ENCODE peak calls at places on chromosomes 16 and 17, in six cellular contexts. One of them, this sample, is unnamed.

GRCh38 chr17:48236681-48237134 is 129.1 kb downstream of the SNX11 start:
- DNase-seq in AG08395: peak
- DNase-seq in stimulated activated naive CD8-positive, alpha-beta T cell treated with anti-CD3 and anti-CD28 coated beads, Interleukin-15, Interleukin-2, amounts not matched to agents 100 U/mL and 50 U/mL, for 24 hours: no peak
- DNase-seq in stimulated activated naive B cell treated with anti-CD40 and anti-IgM and Interleukin-4, amounts not matched to agents 10 μg/mL and 1 μg/mL and 100 μg/mL, for 72 hours: no peak
- DNase-seq in HTR-8/SVneo: peak
- DNase-seq in NCI-H1092: no peak
- DNase-seq in this sample: no peak

GRCh38 chr16:10385725-10386516 is at the start of gene ATF7IP2:
- DNase-seq in stimulated activated naive B cell treated with anti-CD40 and anti-IgM and Interleukin-4, amounts not matched to agents 10 μg/mL and 1 μg/mL and 100 μg/mL, for 72 hours: peak
- DNase-seq in AG08395: peak
- DNase-seq in NCI-H1092: no peak
- DNase-seq in stimulated activated naive CD8-positive, alpha-beta T cell treated with anti-CD3 and anti-CD28 coated beads, Interleukin-15, Interleukin-2, amounts not matched to agents 100 U/mL and 50 U/mL, for 24 hours: peak
- DNase-seq in HTR-8/SVneo: peak
- DNase-seq in this sample: peak

GRCh38 chr17:4565209-4566141 is 5.1 kb upstream of the GGT6 start:
- DNase-seq in NCI-H1092: peak
- DNase-seq in HTR-8/SVneo: peak
- DNase-seq in stimulated activated naive CD8-positive, alpha-beta T cell treated with anti-CD3 and anti-CD28 coated beads, Interleukin-15, Interleukin-2, amounts not matched to agents 100 U/mL and 50 U/mL, for 24 hours: peak
- DNase-seq in AG08395: peak
- DNase-seq in stimulated activated naive B cell treated with anti-CD40 and anti-IgM and Interleukin-4, amounts not matched to agents 10 μg/mL and 1 μg/mL and 100 μg/mL, for 72 hours: no peak
- DNase-seq in this sample: peak

GRCh38 chr17:39810939-39811728 is 53.0 kb downstream of the IKZF3 start:
- DNase-seq in NCI-H1092: no peak
- DNase-seq in HTR-8/SVneo: no peak
- DNase-seq in stimulated activated naive B cell treated with anti-CD40 and anti-IgM and Interleukin-4, amounts not matched to agents 10 μg/mL and 1 μg/mL and 100 μg/mL, for 72 hours: no peak
- DNase-seq in stimulated activated naive CD8-positive, alpha-beta T cell treated with anti-CD3 and anti-CD28 coated beads, Interleukin-15, Interleukin-2, amounts not matched to agents 100 U/mL and 50 U/mL, for 24 hours: no peak
- DNase-seq in AG08395: no peak
- DNase-seq in this sample: no peak

GRCh38 chr17:61251939-61252865 is 147.4 kb upstream of the TBX2 start:
- DNase-seq in AG08395: peak
- DNase-seq in stimulated activated naive B cell treated with anti-CD40 and anti-IgM and Interleukin-4, amounts not matched to agents 10 μg/mL and 1 μg/mL and 100 μg/mL, for 72 hours: peak
- DNase-seq in NCI-H1092: no peak
- DNase-seq in HTR-8/SVneo: no peak
- DNase-seq in stimulated activated naive CD8-positive, alpha-beta T cell treated with anti-CD3 and anti-CD28 coated beads, Interleukin-15, Interleukin-2, amounts not matched to agents 100 U/mL and 50 U/mL, for 24 hours: peak
- DNase-seq in this sample: peak

GRCh38 chr16:61831351-61831933 is 204.8 kb downstream of the CDH8 start:
- DNase-seq in NCI-H1092: no peak
- DNase-seq in stimulated activated naive B cell treated with anti-CD40 and anti-IgM and Interleukin-4, amounts not matched to agents 10 μg/mL and 1 μg/mL and 100 μg/mL, for 72 hours: no peak
- DNase-seq in HTR-8/SVneo: no peak
- DNase-seq in AG08395: no peak
- DNase-seq in stimulated activated naive CD8-positive, alpha-beta T cell treated with anti-CD3 and anti-CD28 coated beads, Interleukin-15, Interleukin-2, amounts not matched to agents 100 U/mL and 50 U/mL, for 24 hours: no peak
- DNase-seq in this sample: no peak

GRCh38 chr17:58802188-58802587 is 46.5 kb downstream of the PPM1E start:
- DNase-seq in stimulated activated naive CD8-positive, alpha-beta T cell treated with anti-CD3 and anti-CD28 coated beads, Interleukin-15, Interleukin-2, amounts not matched to agents 100 U/mL and 50 U/mL, for 24 hours: no peak
- DNase-seq in stimulated activated naive B cell treated with anti-CD40 and anti-IgM and Interleukin-4, amounts not matched to agents 10 μg/mL and 1 μg/mL and 100 μg/mL, for 72 hours: no peak
- DNase-seq in HTR-8/SVneo: no peak
- DNase-seq in NCI-H1092: no peak
- DNase-seq in AG08395: no peak
- DNase-seq in this sample: no peak

GRCh38 chr16:56617212-56618085 is 8.1 kb upstream of the MT1E start:
- DNase-seq in stimulated activated naive B cell treated with anti-CD40 and anti-IgM and Interleukin-4, amounts not matched to agents 10 μg/mL and 1 μg/mL and 100 μg/mL, for 72 hours: no peak
- DNase-seq in HTR-8/SVneo: no peak
- DNase-seq in AG08395: peak
- DNase-seq in NCI-H1092: no peak
- DNase-seq in stimulated activated naive CD8-positive, alpha-beta T cell treated with anti-CD3 and anti-CD28 coated beads, Interleukin-15, Interleukin-2, amounts not matched to agents 100 U/mL and 50 U/mL, for 24 hours: peak
- DNase-seq in this sample: peak

GRCh38 chr16:81035975-81036750 is 521 bp downstream of the ATMIN start:
- DNase-seq in HTR-8/SVneo: peak
- DNase-seq in NCI-H1092: peak
- DNase-seq in AG08395: peak
- DNase-seq in stimulated activated naive B cell treated with anti-CD40 and anti-IgM and Interleukin-4, amounts not matched to agents 10 μg/mL and 1 μg/mL and 100 μg/mL, for 72 hours: peak
- DNase-seq in stimulated activated naive CD8-positive, alpha-beta T cell treated with anti-CD3 and anti-CD28 coated beads, Interleukin-15, Interleukin-2, amounts not matched to agents 100 U/mL and 50 U/mL, for 24 hours: peak
- DNase-seq in this sample: peak

GRCh38 chr17:56653877-56654276 is 60.4 kb downstream of the NOG start:
- DNase-seq in HTR-8/SVneo: peak
- DNase-seq in AG08395: peak
- DNase-seq in stimulated activated naive B cell treated with anti-CD40 and anti-IgM and Interleukin-4, amounts not matched to agents 10 μg/mL and 1 μg/mL and 100 μg/mL, for 72 hours: peak
- DNase-seq in stimulated activated naive CD8-positive, alpha-beta T cell treated with anti-CD3 and anti-CD28 coated beads, Interleukin-15, Interleukin-2, amounts not matched to agents 100 U/mL and 50 U/mL, for 24 hours: peak
- DNase-seq in NCI-H1092: no peak
- DNase-seq in this sample: no peak

GRCh38 chr17:81961087-81961514 is at the start of gene NOTUM:
- DNase-seq in stimulated activated naive CD8-positive, alpha-beta T cell treated with anti-CD3 and anti-CD28 coated beads, Interleukin-15, Interleukin-2, amounts not matched to agents 100 U/mL and 50 U/mL, for 24 hours: no peak
- DNase-seq in AG08395: peak
- DNase-seq in HTR-8/SVneo: no peak
- DNase-seq in stimulated activated naive B cell treated with anti-CD40 and anti-IgM and Interleukin-4, amounts not matched to agents 10 μg/mL and 1 μg/mL and 100 μg/mL, for 72 hours: no peak
- DNase-seq in NCI-H1092: no peak
- DNase-seq in this sample: no peak

GRCh38 chr16:21083729-21084268 is 66.8 kb downstream of the DNAH3 start:
- DNase-seq in AG08395: peak
- DNase-seq in NCI-H1092: peak
- DNase-seq in stimulated activated naive CD8-positive, alpha-beta T cell treated with anti-CD3 and anti-CD28 coated beads, Interleukin-15, Interleukin-2, amounts not matched to agents 100 U/mL and 50 U/mL, for 24 hours: peak
- DNase-seq in HTR-8/SVneo: peak
- DNase-seq in stimulated activated naive B cell treated with anti-CD40 and anti-IgM and Interleukin-4, amounts not matched to agents 10 μg/mL and 1 μg/mL and 100 μg/mL, for 72 hours: peak
- DNase-seq in this sample: peak

GRCh38 chr17:45815752-45816151 is 28.9 kb upstream of the SPPL2C start:
- DNase-seq in stimulated activated naive CD8-positive, alpha-beta T cell treated with anti-CD3 and anti-CD28 coated beads, Interleukin-15, Interleukin-2, amounts not matched to agents 100 U/mL and 50 U/mL, for 24 hours: no peak
- DNase-seq in HTR-8/SVneo: no peak
- DNase-seq in AG08395: no peak
- DNase-seq in NCI-H1092: no peak
- DNase-seq in stimulated activated naive B cell treated with anti-CD40 and anti-IgM and Interleukin-4, amounts not matched to agents 10 μg/mL and 1 μg/mL and 100 μg/mL, for 72 hours: no peak
- DNase-seq in this sample: no peak

GRCh38 chr17:69608808-69609494 is 194.5 kb downstream of the MAP2K6 start:
- DNase-seq in stimulated activated naive CD8-positive, alpha-beta T cell treated with anti-CD3 and anti-CD28 coated beads, Interleukin-15, Interleukin-2, amounts not matched to agents 100 U/mL and 50 U/mL, for 24 hours: no peak
- DNase-seq in stimulated activated naive B cell treated with anti-CD40 and anti-IgM and Interleukin-4, amounts not matched to agents 10 μg/mL and 1 μg/mL and 100 μg/mL, for 72 hours: no peak
- DNase-seq in AG08395: peak
- DNase-seq in NCI-H1092: no peak
- DNase-seq in HTR-8/SVneo: peak
- DNase-seq in this sample: no peak

GRCh38 chr17:5203178-5203907 is 11.7 kb upstream of the ZNF594 start:
- DNase-seq in NCI-H1092: no peak
- DNase-seq in AG08395: peak
- DNase-seq in stimulated activated naive CD8-positive, alpha-beta T cell treated with anti-CD3 and anti-CD28 coated beads, Interleukin-15, Interleukin-2, amounts not matched to agents 100 U/mL and 50 U/mL, for 24 hours: no peak
- DNase-seq in stimulated activated naive B cell treated with anti-CD40 and anti-IgM and Interleukin-4, amounts not matched to agents 10 μg/mL and 1 μg/mL and 100 μg/mL, for 72 hours: no peak
- DNase-seq in HTR-8/SVneo: no peak
- DNase-seq in this sample: no peak

GRCh38 chr17:16304832-16305231 is 48.4 kb downstream of the CENPV start:
- DNase-seq in stimulated activated naive B cell treated with anti-CD40 and anti-IgM and Interleukin-4, amounts not matched to agents 10 μg/mL and 1 μg/mL and 100 μg/mL, for 72 hours: peak
- DNase-seq in stimulated activated naive CD8-positive, alpha-beta T cell treated with anti-CD3 and anti-CD28 coated beads, Interleukin-15, Interleukin-2, amounts not matched to agents 100 U/mL and 50 U/mL, for 24 hours: no peak
- DNase-seq in NCI-H1092: no peak
- DNase-seq in AG08395: no peak
- DNase-seq in HTR-8/SVneo: no peak
- DNase-seq in this sample: no peak

GRCh38 chr17:8122923-8123694 is 797 bp downstream of the HES7 start:
- DNase-seq in AG08395: no peak
- DNase-seq in NCI-H1092: no peak
- DNase-seq in stimulated activated naive CD8-positive, alpha-beta T cell treated with anti-CD3 and anti-CD28 coated beads, Interleukin-15, Interleukin-2, amounts not matched to agents 100 U/mL and 50 U/mL, for 24 hours: peak
- DNase-seq in stimulated activated naive B cell treated with anti-CD40 and anti-IgM and Interleukin-4, amounts not matched to agents 10 μg/mL and 1 μg/mL and 100 μg/mL, for 72 hours: peak
- DNase-seq in HTR-8/SVneo: no peak
- DNase-seq in this sample: no peak

GRCh38 chr17:60640503-60640902 is 37.1 kb upstream of the BCAS3 start:
- DNase-seq in stimulated activated naive CD8-positive, alpha-beta T cell treated with anti-CD3 and anti-CD28 coated beads, Interleukin-15, Interleukin-2, amounts not matched to agents 100 U/mL and 50 U/mL, for 24 hours: no peak
- DNase-seq in AG08395: no peak
- DNase-seq in HTR-8/SVneo: no peak
- DNase-seq in stimulated activated naive B cell treated with anti-CD40 and anti-IgM and Interleukin-4, amounts not matched to agents 10 μg/mL and 1 μg/mL and 100 μg/mL, for 72 hours: no peak
- DNase-seq in NCI-H1092: no peak
- DNase-seq in this sample: no peak

GRCh38 chr16:14378684-14379467 is 251.2 kb downstream of the PARN start:
- DNase-seq in NCI-H1092: no peak
- DNase-seq in stimulated activated naive CD8-positive, alpha-beta T cell treated with anti-CD3 and anti-CD28 coated beads, Interleukin-15, Interleukin-2, amounts not matched to agents 100 U/mL and 50 U/mL, for 24 hours: no peak
- DNase-seq in AG08395: peak
- DNase-seq in stimulated activated naive B cell treated with anti-CD40 and anti-IgM and Interleukin-4, amounts not matched to agents 10 μg/mL and 1 μg/mL and 100 μg/mL, for 72 hours: no peak
- DNase-seq in HTR-8/SVneo: no peak
- DNase-seq in this sample: no peak

GRCh38 chr17:43661699-43662431 is at the start of gene MEOX1:
- DNase-seq in stimulated activated naive CD8-positive, alpha-beta T cell treated with anti-CD3 and anti-CD28 coated beads, Interleukin-15, Interleukin-2, amounts not matched to agents 100 U/mL and 50 U/mL, for 24 hours: peak
- DNase-seq in NCI-H1092: no peak
- DNase-seq in AG08395: peak
- DNase-seq in stimulated activated naive B cell treated with anti-CD40 and anti-IgM and Interleukin-4, amounts not matched to agents 10 μg/mL and 1 μg/mL and 100 μg/mL, for 72 hours: no peak
- DNase-seq in HTR-8/SVneo: peak
- DNase-seq in this sample: no peak

GRCh38 chr16:68237243-68238028 is 1.5 kb upstream of the ESRP2 start:
- DNase-seq in NCI-H1092: peak
- DNase-seq in stimulated activated naive CD8-positive, alpha-beta T cell treated with anti-CD3 and anti-CD28 coated beads, Interleukin-15, Interleukin-2, amounts not matched to agents 100 U/mL and 50 U/mL, for 24 hours: peak
- DNase-seq in HTR-8/SVneo: peak
- DNase-seq in stimulated activated naive B cell treated with anti-CD40 and anti-IgM and Interleukin-4, amounts not matched to agents 10 μg/mL and 1 μg/mL and 100 μg/mL, for 72 hours: peak
- DNase-seq in AG08395: peak
- DNase-seq in this sample: peak

GRCh38 chr17:41284546-41284945 is 9.0 kb downstream of the KRTAP9-7 start:
- DNase-seq in NCI-H1092: no peak
- DNase-seq in stimulated activated naive B cell treated with anti-CD40 and anti-IgM and Interleukin-4, amounts not matched to agents 10 μg/mL and 1 μg/mL and 100 μg/mL, for 72 hours: no peak
- DNase-seq in stimulated activated naive CD8-positive, alpha-beta T cell treated with anti-CD3 and anti-CD28 coated beads, Interleukin-15, Interleukin-2, amounts not matched to agents 100 U/mL and 50 U/mL, for 24 hours: no peak
- DNase-seq in AG08395: peak
- DNase-seq in HTR-8/SVneo: no peak
- DNase-seq in this sample: no peak

GRCh38 chr16:11372924-11373306 is 27.7 kb downstream of the RMI2 start:
- DNase-seq in stimulated activated naive B cell treated with anti-CD40 and anti-IgM and Interleukin-4, amounts not matched to agents 10 μg/mL and 1 μg/mL and 100 μg/mL, for 72 hours: no peak
- DNase-seq in NCI-H1092: no peak
- DNase-seq in AG08395: no peak
- DNase-seq in stimulated activated naive CD8-positive, alpha-beta T cell treated with anti-CD3 and anti-CD28 coated beads, Interleukin-15, Interleukin-2, amounts not matched to agents 100 U/mL and 50 U/mL, for 24 hours: no peak
- DNase-seq in HTR-8/SVneo: no peak
- DNase-seq in this sample: no peak

GRCh38 chr16:56988161-56988947 is 1.0 kb upstream of the NLRC5 start:
- DNase-seq in HTR-8/SVneo: no peak
- DNase-seq in NCI-H1092: no peak
- DNase-seq in AG08395: peak
- DNase-seq in stimulated activated naive CD8-positive, alpha-beta T cell treated with anti-CD3 and anti-CD28 coated beads, Interleukin-15, Interleukin-2, amounts not matched to agents 100 U/mL and 50 U/mL, for 24 hours: no peak
- DNase-seq in stimulated activated naive B cell treated with anti-CD40 and anti-IgM and Interleukin-4, amounts not matched to agents 10 μg/mL and 1 μg/mL and 100 μg/mL, for 72 hours: no peak
- DNase-seq in this sample: peak

GRCh38 chr16:6682142-6682811 is 650.4 kb upstream of the RBFOX1 start:
- DNase-seq in AG08395: no peak
- DNase-seq in NCI-H1092: no peak
- DNase-seq in stimulated activated naive CD8-positive, alpha-beta T cell treated with anti-CD3 and anti-CD28 coated beads, Interleukin-15, Interleukin-2, amounts not matched to agents 100 U/mL and 50 U/mL, for 24 hours: peak
- DNase-seq in stimulated activated naive B cell treated with anti-CD40 and anti-IgM and Interleukin-4, amounts not matched to agents 10 μg/mL and 1 μg/mL and 100 μg/mL, for 72 hours: no peak
- DNase-seq in HTR-8/SVneo: no peak
- DNase-seq in this sample: peak

GRCh38 chr17:20944014-20944905 is 98.6 kb downstream of the USP22 start:
- DNase-seq in NCI-H1092: peak
- DNase-seq in stimulated activated naive B cell treated with anti-CD40 and anti-IgM and Interleukin-4, amounts not matched to agents 10 μg/mL and 1 μg/mL and 100 μg/mL, for 72 hours: peak
- DNase-seq in HTR-8/SVneo: no peak
- DNase-seq in stimulated activated naive CD8-positive, alpha-beta T cell treated with anti-CD3 and anti-CD28 coated beads, Interleukin-15, Interleukin-2, amounts not matched to agents 100 U/mL and 50 U/mL, for 24 hours: peak
- DNase-seq in AG08395: no peak
- DNase-seq in this sample: peak

GRCh38 chr17:11644265-11645212 is 46.3 kb downstream of the DNAH9 start:
- DNase-seq in AG08395: peak
- DNase-seq in HTR-8/SVneo: peak
- DNase-seq in stimulated activated naive B cell treated with anti-CD40 and anti-IgM and Interleukin-4, amounts not matched to agents 10 μg/mL and 1 μg/mL and 100 μg/mL, for 72 hours: peak
- DNase-seq in stimulated activated naive CD8-positive, alpha-beta T cell treated with anti-CD3 and anti-CD28 coated beads, Interleukin-15, Interleukin-2, amounts not matched to agents 100 U/mL and 50 U/mL, for 24 hours: peak
- DNase-seq in NCI-H1092: peak
- DNase-seq in this sample: peak

GRCh38 chr16:396199-396598 is 800 bp upstream of the NME4 start:
- DNase-seq in AG08395: no peak
- DNase-seq in stimulated activated naive CD8-positive, alpha-beta T cell treated with anti-CD3 and anti-CD28 coated beads, Interleukin-15, Interleukin-2, amounts not matched to agents 100 U/mL and 50 U/mL, for 24 hours: no peak
- DNase-seq in NCI-H1092: no peak
- DNase-seq in stimulated activated naive B cell treated with anti-CD40 and anti-IgM and Interleukin-4, amounts not matched to agents 10 μg/mL and 1 μg/mL and 100 μg/mL, for 72 hours: no peak
- DNase-seq in HTR-8/SVneo: no peak
- DNase-seq in this sample: no peak

GRCh38 chr16:64808474-64808873 is 313.4 kb downstream of the CDH11 start:
- DNase-seq in NCI-H1092: no peak
- DNase-seq in stimulated activated naive B cell treated with anti-CD40 and anti-IgM and Interleukin-4, amounts not matched to agents 10 μg/mL and 1 μg/mL and 100 μg/mL, for 72 hours: no peak
- DNase-seq in stimulated activated naive CD8-positive, alpha-beta T cell treated with anti-CD3 and anti-CD28 coated beads, Interleukin-15, Interleukin-2, amounts not matched to agents 100 U/mL and 50 U/mL, for 24 hours: no peak
- DNase-seq in HTR-8/SVneo: no peak
- DNase-seq in AG08395: no peak
- DNase-seq in this sample: no peak

GRCh38 chr17:79633154-79633553 is 22.3 kb upstream of the RBFOX3 start:
- DNase-seq in NCI-H1092: no peak
- DNase-seq in stimulated activated naive B cell treated with anti-CD40 and anti-IgM and Interleukin-4, amounts not matched to agents 10 μg/mL and 1 μg/mL and 100 μg/mL, for 72 hours: no peak
- DNase-seq in AG08395: no peak
- DNase-seq in HTR-8/SVneo: no peak
- DNase-seq in stimulated activated naive CD8-positive, alpha-beta T cell treated with anti-CD3 and anti-CD28 coated beads, Interleukin-15, Interleukin-2, amounts not matched to agents 100 U/mL and 50 U/mL, for 24 hours: no peak
- DNase-seq in this sample: peak

GRCh38 chr16:82329504-82330192 is 159.6 kb upstream of the MPHOSPH6 start:
- DNase-seq in stimulated activated naive CD8-positive, alpha-beta T cell treated with anti-CD3 and anti-CD28 coated beads, Interleukin-15, Interleukin-2, amounts not matched to agents 100 U/mL and 50 U/mL, for 24 hours: no peak
- DNase-seq in NCI-H1092: peak
- DNase-seq in HTR-8/SVneo: no peak
- DNase-seq in AG08395: no peak
- DNase-seq in stimulated activated naive B cell treated with anti-CD40 and anti-IgM and Interleukin-4, amounts not matched to agents 10 μg/mL and 1 μg/mL and 100 μg/mL, for 72 hours: no peak
- DNase-seq in this sample: no peak

GRCh38 chr17:75755990-75756389 is 9.0 kb downstream of the GALK1 start:
- DNase-seq in HTR-8/SVneo: no peak
- DNase-seq in AG08395: no peak
- DNase-seq in NCI-H1092: no peak
- DNase-seq in stimulated activated naive CD8-positive, alpha-beta T cell treated with anti-CD3 and anti-CD28 coated beads, Interleukin-15, Interleukin-2, amounts not matched to agents 100 U/mL and 50 U/mL, for 24 hours: no peak
- DNase-seq in stimulated activated naive B cell treated with anti-CD40 and anti-IgM and Interleukin-4, amounts not matched to agents 10 μg/mL and 1 μg/mL and 100 μg/mL, for 72 hours: no peak
- DNase-seq in this sample: no peak

GRCh38 chr16:46629331-46629843 is 8.2 kb upstream of the SHCBP1 start:
- DNase-seq in stimulated activated naive B cell treated with anti-CD40 and anti-IgM and Interleukin-4, amounts not matched to agents 10 μg/mL and 1 μg/mL and 100 μg/mL, for 72 hours: no peak
- DNase-seq in NCI-H1092: no peak
- DNase-seq in HTR-8/SVneo: peak
- DNase-seq in stimulated activated naive CD8-positive, alpha-beta T cell treated with anti-CD3 and anti-CD28 coated beads, Interleukin-15, Interleukin-2, amounts not matched to agents 100 U/mL and 50 U/mL, for 24 hours: no peak
- DNase-seq in AG08395: peak
- DNase-seq in this sample: no peak

GRCh38 chr16:55403464-55403863 is 75.5 kb upstream of the MMP2 start:
- DNase-seq in AG08395: no peak
- DNase-seq in stimulated activated naive B cell treated with anti-CD40 and anti-IgM and Interleukin-4, amounts not matched to agents 10 μg/mL and 1 μg/mL and 100 μg/mL, for 72 hours: no peak
- DNase-seq in NCI-H1092: no peak
- DNase-seq in HTR-8/SVneo: no peak
- DNase-seq in stimulated activated naive CD8-positive, alpha-beta T cell treated with anti-CD3 and anti-CD28 coated beads, Interleukin-15, Interleukin-2, amounts not matched to agents 100 U/mL and 50 U/mL, for 24 hours: no peak
- DNase-seq in this sample: no peak

GRCh38 chr17:71830916-71831315 is 289.9 kb upstream of the SOX9 start:
- DNase-seq in NCI-H1092: no peak
- DNase-seq in AG08395: no peak
- DNase-seq in stimulated activated naive CD8-positive, alpha-beta T cell treated with anti-CD3 and anti-CD28 coated beads, Interleukin-15, Interleukin-2, amounts not matched to agents 100 U/mL and 50 U/mL, for 24 hours: no peak
- DNase-seq in stimulated activated naive B cell treated with anti-CD40 and anti-IgM and Interleukin-4, amounts not matched to agents 10 μg/mL and 1 μg/mL and 100 μg/mL, for 72 hours: no peak
- DNase-seq in HTR-8/SVneo: no peak
- DNase-seq in this sample: no peak

GRCh38 chr17:66469890-66470289 is 167.5 kb downstream of the PRKCA start:
- DNase-seq in HTR-8/SVneo: no peak
- DNase-seq in NCI-H1092: no peak
- DNase-seq in stimulated activated naive CD8-positive, alpha-beta T cell treated with anti-CD3 and anti-CD28 coated beads, Interleukin-15, Interleukin-2, amounts not matched to agents 100 U/mL and 50 U/mL, for 24 hours: no peak
- DNase-seq in AG08395: peak
- DNase-seq in stimulated activated naive B cell treated with anti-CD40 and anti-IgM and Interleukin-4, amounts not matched to agents 10 μg/mL and 1 μg/mL and 100 μg/mL, for 72 hours: no peak
- DNase-seq in this sample: no peak

GRCh38 chr16:85235988-85236831 is 123.9 kb upstream of the CIBAR2 start:
- DNase-seq in AG08395: peak
- DNase-seq in stimulated activated naive CD8-positive, alpha-beta T cell treated with anti-CD3 and anti-CD28 coated beads, Interleukin-15, Interleukin-2, amounts not matched to agents 100 U/mL and 50 U/mL, for 24 hours: no peak
- DNase-seq in NCI-H1092: no peak
- DNase-seq in HTR-8/SVneo: no peak
- DNase-seq in stimulated activated naive B cell treated with anti-CD40 and anti-IgM and Interleukin-4, amounts not matched to agents 10 μg/mL and 1 μg/mL and 100 μg/mL, for 72 hours: no peak
- DNase-seq in this sample: no peak